ENCODE peak calls at places on chromosomes 13 and 19, in eight cellular contexts. U is glutamatergic neuron, C is HT1080, L is mesothelial cell of epicardium, G is anterior cingulate cortex, I is fibroblast of lung, D is body of pancreas, Y is activated gamma-delta T cell treated with Interleukin-2 at 50 U/mL for 16 hours. R is an unnamed sample.

GRCh38 chr19:10226376-10227214 is 4.5 kb downstream of the S1PR2 start:
- DNase-seq in I (peak), L (peak), U (peak), Y (no peak), G (no peak), C (no peak), D (peak), R (no peak)

GRCh38 chr13:107842562-107843180 is 372.7 kb downstream of the LIG4 start:
- DNase-seq in U (no peak), I (peak), L (no peak), Y (no peak), G (no peak), D (no peak), C (peak), R (no peak)

GRCh38 chr19:8615813-8616596 is 5.5 kb upstream of the ADAMTS10 start:
- DNase-seq in Y (peak), I (peak), D (peak), G (no peak), U (peak), C (peak), L (peak), R (peak)

GRCh38 chr19:11577451-11578341 is at the start of gene ACP5:
- DNase-seq in D (no peak), C (no peak), L (no peak), Y (no peak), I (no peak), U (peak), G (no peak), R (no peak)

GRCh38 chr13:35953537-35954206 is 177.5 kb downstream of the DCLK1 start:
- DNase-seq in L (peak), Y (no peak), G (peak), I (peak), U (peak), D (peak), C (peak), R (no peak)

GRCh38 chr13:99275093-99275469 is 16.9 kb upstream of the GPR18 start:
- DNase-seq in U (no peak), D (no peak), L (no peak), C (peak), I (peak), Y (peak), G (no peak), R (peak)

GRCh38 chr19:31402931-31403330 is 53.7 kb upstream of the TSHZ3 start:
- DNase-seq in L (no peak), U (no peak), D (no peak), C (no peak), I (peak), G (no peak), Y (no peak), R (no peak)

GRCh38 chr19:44824758-44825157 is 15.9 kb downstream of the BCAM start:
- DNase-seq in U (no peak), G (no peak), C (no peak), Y (no peak), L (no peak), I (no peak), D (peak), R (no peak)

GRCh38 chr19:46784262-46785053 is 3.9 kb downstream of the SLC1A5 start:
- DNase-seq in Y (peak), L (peak), G (no peak), D (peak), I (peak), U (peak), C (peak), R (peak)

GRCh38 chr13:93079294-93079693 is 147.3 kb upstream of the GPC6 start:
- DNase-seq in D (no peak), U (no peak), L (no peak), I (peak), Y (no peak), C (no peak), G (no peak), R (no peak)

GRCh38 chr19:40754611-40755247 is 3.7 kb downstream of the SNRPA start:
- DNase-seq in Y (no peak), U (no peak), C (no peak), D (peak), L (no peak), I (no peak), G (no peak), R (no peak)

GRCh38 chr19:35314031-35314430 is 15.0 kb upstream of the CD22 start:
- DNase-seq in I (no peak), Y (no peak), L (no peak), D (no peak), C (no peak), U (no peak), G (no peak), R (no peak)

GRCh38 chr13:40433577-40433976 is 232.9 kb downstream of the FOXO1 start:
- DNase-seq in L (no peak), G (no peak), Y (peak), U (no peak), D (no peak), C (peak), I (no peak), R (peak)

R was measured in effector memory CD8-positive, alpha-beta T cell.